ENCODE peak calls at places on chromosomes 16 and 17, in ten cellular contexts. Y, M, U, P, D, N, A, T, Q and G are unnamed samples.

GRCh38 chr16:3646348-3646920 is 8.1 kb upstream of the DNASE1 start:
- DNase-seq in D (no peak), N (no peak), M (peak), P (no peak), Q (no peak), A (no peak), T (no peak), U (no peak), Y (no peak), G (no peak)

GRCh38 chr16:80526418-80527061 is 14.3 kb upstream of the DYNLRB2 start:
- DNase-seq in Q (peak), D (peak), Y (peak), N (peak), A (peak), M (peak), U (peak), P (peak), T (no peak), G (peak)

GRCh38 chr17:61416540-61417363 is 17.1 kb downstream of the TBX2 start:
- DNase-seq in T (peak), D (peak), N (peak), M (peak), A (peak), Q (peak), P (peak), Y (peak), U (peak), G (peak)

GRCh38 chr17:68707032-68707431 is 105.9 kb upstream of the FAM20A start:
- DNase-seq in M (no peak), A (no peak), Y (no peak), D (peak), T (no peak), N (peak), P (no peak), U (no peak), Q (peak), G (peak)

GRCh38 chr17:50708050-50709000 is 611 bp upstream of the ANKRD40 start:
- DNase-seq in U (peak), N (peak), Q (peak), A (no peak), Y (no peak), P (no peak), M (no peak), T (no peak), D (no peak), G (no peak)

GRCh38 chr16:3021449-3022207 is 1.5 kb downstream of the TNFRSF12A start:
- DNase-seq in D (peak), U (peak), Y (peak), M (peak), T (peak), A (peak), N (peak), P (peak), Q (peak), G (peak)

GRCh38 chr16:67459066-67459857 is 21.7 kb downstream of the ATP6V0D1 start:
- DNase-seq in Q (peak), D (no peak), Y (no peak), A (no peak), N (peak), T (no peak), U (peak), P (no peak), M (no peak), G (peak)

GRCh38 chr16:85515830-85516397 is 97.2 kb upstream of the GSE1 start:
- DNase-seq in P (no peak), Y (no peak), D (no peak), U (no peak), M (peak), A (no peak), T (no peak), N (no peak), Q (no peak), G (no peak)

GRCh38 chr17:19022747-19023146 is 18.2 kb upstream of the FAM83G start:
- DNase-seq in T (no peak), Y (no peak), M (no peak), N (no peak), U (no peak), D (no peak), P (no peak), A (no peak), Q (no peak), G (no peak)